ENCODE peak calls at places on chromosomes 2 and 18, in five cellular contexts. One of them, this sample, is unnamed.

GRCh38 chr18:23504720-23505119 is 1.4 kb downstream of the RMC1 start:
- DNase-seq in GM23338: no peak
- DNase-seq in prostate gland: no peak
- DNase-seq in stomach: no peak
- DNase-seq in breast epithelium: no peak
- DNase-seq in this sample: no peak

GRCh38 chr2:152189622-152190495 is 14.3 kb upstream of the STAM2 start:
- DNase-seq in GM23338: peak; percentile 58
- DNase-seq in stomach: no peak
- DNase-seq in breast epithelium: no peak
- DNase-seq in prostate gland: peak; percentile 32
- DNase-seq in this sample: no peak

GRCh38 chr2:79960726-79961049 is 343.9 kb downstream of the LRRTM1 start:
- DNase-seq in GM23338: no peak
- DNase-seq in prostate gland: no peak
- DNase-seq in breast epithelium: no peak
- DNase-seq in stomach: no peak
- DNase-seq in this sample: no peak

GRCh38 chr2:49261791-49262190 is 107.5 kb upstream of the FSHR start:
- DNase-seq in breast epithelium: no peak
- DNase-seq in prostate gland: no peak
- DNase-seq in GM23338: no peak
- DNase-seq in stomach: no peak
- DNase-seq in this sample: no peak

GRCh38 chr2:152488075-152488474 is 153.1 kb downstream of the FMNL2 start:
- DNase-seq in stomach: no peak
- DNase-seq in breast epithelium: no peak
- DNase-seq in GM23338: no peak
- DNase-seq in prostate gland: no peak
- DNase-seq in this sample: no peak

GRCh38 chr18:41938445-41938844 is 16.6 kb upstream of the PIK3C3 start:
- DNase-seq in GM23338: peak; percentile 49
- DNase-seq in stomach: no peak
- DNase-seq in prostate gland: no peak
- DNase-seq in breast epithelium: no peak
- DNase-seq in this sample: no peak

GRCh38 chr2:174025271-174026121 is 60.3 kb upstream of the SP3 start:
- DNase-seq in breast epithelium: peak; percentile 80
- DNase-seq in stomach: peak; percentile 46
- DNase-seq in prostate gland: peak; percentile 32
- DNase-seq in GM23338: peak; percentile 44
- DNase-seq in this sample: no peak

GRCh38 chr2:97936199-97936598 is 59.5 kb downstream of the TMEM131 start:
- DNase-seq in prostate gland: no peak
- DNase-seq in GM23338: peak; percentile 83
- DNase-seq in breast epithelium: no peak
- DNase-seq in stomach: no peak
- DNase-seq in this sample: no peak

GRCh38 chr2:216713691-216714411 is 18.5 kb upstream of the IGFBP5 start:
- DNase-seq in stomach: no peak
- DNase-seq in prostate gland: peak; percentile 62
- DNase-seq in GM23338: no peak
- DNase-seq in breast epithelium: peak; percentile 79
- DNase-seq in this sample: no peak

GRCh38 chr2:32067549-32067948 is 4.2 kb downstream of the SPAST start:
- DNase-seq in breast epithelium: no peak
- DNase-seq in prostate gland: no peak
- DNase-seq in stomach: no peak
- DNase-seq in GM23338: no peak
- DNase-seq in this sample: no peak

GRCh38 chr2:134489732-134490384 is 228.9 kb downstream of the TMEM163 start:
- DNase-seq in prostate gland: no peak
- DNase-seq in breast epithelium: no peak
- DNase-seq in stomach: no peak
- DNase-seq in GM23338: peak; percentile 49
- DNase-seq in this sample: no peak

GRCh38 chr2:217573565-217573964 is 429.2 kb downstream of the TNS1 start:
- DNase-seq in breast epithelium: no peak
- DNase-seq in GM23338: no peak
- DNase-seq in stomach: no peak
- DNase-seq in prostate gland: no peak
- DNase-seq in this sample: no peak

GRCh38 chr2:102724016-102724490 is 37.8 kb upstream of the TMEM182 start:
- DNase-seq in stomach: no peak
- DNase-seq in breast epithelium: no peak
- DNase-seq in GM23338: no peak
- DNase-seq in prostate gland: no peak
- DNase-seq in this sample: no peak

GRCh38 chr18:7133181-7133580 is 15.6 kb upstream of the LAMA1 start:
- DNase-seq in breast epithelium: no peak
- DNase-seq in prostate gland: no peak
- DNase-seq in GM23338: no peak
- DNase-seq in stomach: no peak
- DNase-seq in this sample: no peak

GRCh38 chr2:232292395-232293154 is 86.0 kb upstream of the ALPP start:
- DNase-seq in stomach: peak; percentile 72
- DNase-seq in prostate gland: no peak
- DNase-seq in GM23338: peak; percentile 88
- DNase-seq in breast epithelium: no peak
- DNase-seq in this sample: peak; percentile 47

GRCh38 chr2:84946204-84947009 is 24.6 kb upstream of the KCMF1 start:
- DNase-seq in GM23338: no peak
- DNase-seq in breast epithelium: no peak
- DNase-seq in stomach: peak; percentile 57
- DNase-seq in prostate gland: no peak
- DNase-seq in this sample: no peak

GRCh38 chr2:195561205-195562032 is 95.6 kb upstream of the SLC39A10 start:
- DNase-seq in stomach: no peak
- DNase-seq in GM23338: no peak
- DNase-seq in breast epithelium: no peak
- DNase-seq in prostate gland: no peak
- DNase-seq in this sample: no peak

GRCh38 chr2:186328848-186329247 is 157.2 kb upstream of the ZC3H15 start:
- DNase-seq in prostate gland: no peak
- DNase-seq in breast epithelium: no peak
- DNase-seq in GM23338: no peak
- DNase-seq in stomach: no peak
- DNase-seq in this sample: no peak

GRCh38 chr18:54210463-54210862 is 14.0 kb downstream of the MBD2 start:
- DNase-seq in breast epithelium: no peak
- DNase-seq in prostate gland: no peak
- DNase-seq in GM23338: no peak
- DNase-seq in stomach: no peak
- DNase-seq in this sample: no peak

GRCh38 chr18:79682481-79682880 is 2.9 kb downstream of the CTDP1 start:
- DNase-seq in prostate gland: no peak
- DNase-seq in GM23338: no peak
- DNase-seq in stomach: no peak
- DNase-seq in breast epithelium: no peak
- DNase-seq in this sample: no peak

GRCh38 chr2:161445097-161445496 is 29.0 kb downstream of the TBR1 start:
- DNase-seq in GM23338: no peak
- DNase-seq in breast epithelium: no peak
- DNase-seq in stomach: no peak
- DNase-seq in prostate gland: no peak
- DNase-seq in this sample: no peak

GRCh38 chr2:133266926-133267590 is 301.2 kb downstream of the NCKAP5 start:
- DNase-seq in GM23338: peak; percentile 51
- DNase-seq in stomach: no peak
- DNase-seq in prostate gland: no peak
- DNase-seq in breast epithelium: no peak
- DNase-seq in this sample: no peak

GRCh38 chr18:77206676-77207370 is 42.8 kb upstream of the GALR1 start:
- DNase-seq in stomach: no peak
- DNase-seq in GM23338: no peak
- DNase-seq in prostate gland: no peak
- DNase-seq in breast epithelium: no peak
- DNase-seq in this sample: no peak

GRCh38 chr2:169397697-169398096 is 35.4 kb upstream of the LRP2 start:
- DNase-seq in breast epithelium: no peak
- DNase-seq in stomach: no peak
- DNase-seq in prostate gland: no peak
- DNase-seq in GM23338: peak; percentile 22
- DNase-seq in this sample: no peak

GRCh38 chr2:175552902-175553301 is 371.4 kb upstream of the ATP5MC3 start:
- DNase-seq in breast epithelium: no peak
- DNase-seq in prostate gland: no peak
- DNase-seq in GM23338: no peak
- DNase-seq in stomach: no peak
- DNase-seq in this sample: no peak

GRCh38 chr18:68519341-68519740 is 195.6 kb downstream of the TMX3 start:
- DNase-seq in stomach: no peak
- DNase-seq in breast epithelium: no peak
- DNase-seq in prostate gland: no peak
- DNase-seq in GM23338: no peak
- DNase-seq in this sample: no peak

GRCh38 chr2:217510790-217511291 is 492.0 kb downstream of the TNS1 start:
- DNase-seq in stomach: peak; percentile 52
- DNase-seq in breast epithelium: peak; percentile 62
- DNase-seq in prostate gland: peak; percentile 64
- DNase-seq in GM23338: peak; percentile 90
- DNase-seq in this sample: peak; percentile 45

GRCh38 chr2:77101796-77102452 is 420.3 kb downstream of the LRRTM4 start:
- DNase-seq in prostate gland: no peak
- DNase-seq in GM23338: no peak
- DNase-seq in stomach: no peak
- DNase-seq in breast epithelium: no peak
- DNase-seq in this sample: no peak

GRCh38 chr2:17620841-17621240 is 80.3 kb downstream of the VSNL1 start:
- DNase-seq in stomach: no peak
- DNase-seq in breast epithelium: no peak
- DNase-seq in prostate gland: no peak
- DNase-seq in GM23338: no peak
- DNase-seq in this sample: no peak

GRCh38 chr2:232551289-232551688 is 800 bp downstream of the EIF4E2 start:
- DNase-seq in breast epithelium: no peak
- DNase-seq in stomach: no peak
- DNase-seq in GM23338: no peak
- DNase-seq in prostate gland: no peak
- DNase-seq in this sample: no peak

GRCh38 chr2:35651688-35652323 is 703.8 kb upstream of the CRIM1 start:
- DNase-seq in breast epithelium: no peak
- DNase-seq in prostate gland: no peak
- DNase-seq in GM23338: no peak
- DNase-seq in stomach: no peak
- DNase-seq in this sample: no peak

GRCh38 chr18:47978141-47978540 is 47.7 kb upstream of the SMAD2 start:
- DNase-seq in stomach: no peak
- DNase-seq in GM23338: no peak
- DNase-seq in prostate gland: no peak
- DNase-seq in breast epithelium: no peak
- DNase-seq in this sample: no peak

GRCh38 chr2:9937258-9937657 is 14.2 kb upstream of the GRHL1 start:
- DNase-seq in stomach: no peak
- DNase-seq in breast epithelium: no peak
- DNase-seq in prostate gland: no peak
- DNase-seq in GM23338: no peak
- DNase-seq in this sample: no peak
- TF ChIP-seq POLR2AphosphoS5 in stomach: no peak
- TF ChIP-seq POLR2AphosphoS5 in breast epithelium: no peak
- TF ChIP-seq POLR2AphosphoS5 in prostate gland: no peak
- TF ChIP-seq POLR2AphosphoS5 in GM23338: no peak
- TF ChIP-seq POLR2AphosphoS5 in this sample: no peak

DNA sequence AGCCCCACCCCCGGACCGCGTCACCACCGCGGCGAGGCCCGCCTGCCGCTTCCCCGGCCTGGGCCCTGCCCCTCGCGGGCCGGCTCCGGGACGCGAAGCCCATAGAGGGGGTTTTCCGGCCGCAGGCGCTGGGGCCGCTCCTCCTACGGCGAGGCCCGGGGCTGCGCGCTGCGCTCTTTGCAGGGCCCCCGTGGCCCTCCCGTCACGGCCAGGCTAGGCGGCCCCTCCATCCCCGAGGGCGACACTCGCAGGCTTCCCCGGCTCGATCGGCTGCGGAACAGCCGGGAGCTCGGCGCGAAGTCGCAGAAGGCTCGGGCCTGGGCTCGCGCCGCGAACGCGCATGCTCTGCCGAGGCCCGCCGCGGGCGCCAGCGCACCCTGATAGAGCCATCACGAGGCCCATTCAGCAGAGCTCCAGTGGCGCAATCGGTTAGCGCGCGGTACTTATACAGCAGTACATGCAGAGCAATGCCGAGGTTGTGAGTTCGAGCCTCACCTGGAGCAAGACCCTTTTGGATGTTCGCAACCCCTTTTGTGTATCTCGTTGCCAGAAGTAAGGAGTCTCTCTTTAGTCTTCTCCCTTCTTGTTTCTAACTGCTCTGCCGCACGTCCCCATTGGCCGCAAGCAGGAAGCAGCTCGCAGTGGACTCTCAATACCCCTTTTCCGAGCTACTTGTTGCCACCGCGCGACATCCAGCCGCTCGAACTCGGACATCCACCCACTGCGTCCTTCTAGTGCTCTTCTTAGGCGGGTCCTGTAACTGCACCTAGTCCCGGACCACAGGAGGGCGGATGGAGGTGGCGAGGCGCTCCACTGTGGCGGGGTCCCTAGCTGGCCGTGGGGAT is 18.0 kb upstream of the HAAO start:
- DNase-seq in stomach: peak; percentile 96
- DNase-seq in prostate gland: peak; percentile 95
- DNase-seq in GM23338: peak; percentile 90
- DNase-seq in breast epithelium: peak; percentile 95
- DNase-seq in this sample: peak; percentile 79
- TF ChIP-seq POLR2AphosphoS5 in stomach: peak; percentile 86
- TF ChIP-seq POLR2AphosphoS5 in prostate gland: peak; percentile 88
- TF ChIP-seq POLR2AphosphoS5 in GM23338: peak; percentile 68
- TF ChIP-seq POLR2AphosphoS5 in breast epithelium: peak; percentile 96
- TF ChIP-seq POLR2AphosphoS5 in this sample: peak; percentile 63

GRCh38 chr2:4501525-4501924 is 798.1 kb downstream of the DCDC2C start:
- DNase-seq in GM23338: no peak
- DNase-seq in prostate gland: no peak
- DNase-seq in breast epithelium: no peak
- DNase-seq in stomach: no peak
- DNase-seq in this sample: no peak
- TF ChIP-seq POLR2AphosphoS5 in GM23338: no peak
- TF ChIP-seq POLR2AphosphoS5 in prostate gland: no peak
- TF ChIP-seq POLR2AphosphoS5 in breast epithelium: no peak
- TF ChIP-seq POLR2AphosphoS5 in stomach: no peak
- TF ChIP-seq POLR2AphosphoS5 in this sample: no peak

GRCh38 chr2:170770304-170771048 is at the start of gene ERICH2:
- DNase-seq in prostate gland: peak; percentile 79
- DNase-seq in GM23338: peak; percentile 95
- DNase-seq in breast epithelium: peak; percentile 57
- DNase-seq in stomach: peak; percentile 86
- DNase-seq in this sample: peak; percentile 77
- TF ChIP-seq POLR2AphosphoS5 in prostate gland: peak; percentile 52
- TF ChIP-seq POLR2AphosphoS5 in GM23338: peak; percentile 62
- TF ChIP-seq POLR2AphosphoS5 in breast epithelium: no peak
- TF ChIP-seq POLR2AphosphoS5 in stomach: peak; percentile 63
- TF ChIP-seq POLR2AphosphoS5 in this sample: no peak

GRCh38 chr2:218671077-218671653 is 637 bp downstream of the RNF25 start:
- DNase-seq in prostate gland: no peak
- DNase-seq in breast epithelium: no peak
- DNase-seq in stomach: no peak
- DNase-seq in GM23338: peak; percentile 14
- DNase-seq in this sample: no peak

GRCh38 chr2:218671654-218672566 is at the start of the genes RNF25 and STK36:
- DNase-seq in stomach: peak; percentile 84
- DNase-seq in GM23338: peak; percentile 98
- DNase-seq in prostate gland: peak; percentile 75
- DNase-seq in breast epithelium: peak; percentile 56
- DNase-seq in this sample: peak; percentile 87
- TF ChIP-seq POLR2AphosphoS5 in stomach: peak; percentile 76
- TF ChIP-seq POLR2AphosphoS5 in GM23338: peak; percentile 91
- TF ChIP-seq POLR2AphosphoS5 in prostate gland: peak; percentile 92
- TF ChIP-seq POLR2AphosphoS5 in breast epithelium: peak; percentile 75
- TF ChIP-seq POLR2AphosphoS5 in this sample: peak; percentile 84

This sample was measured in GM12891.